ENCODE peak calls at places on chromosomes 3 and 15, in eight cellular contexts. One of them, this sample, is unnamed.

GRCh38 chr3:133943639-133944131 is 48.0 kb upstream of the RAB6B start:
- DNase-seq in tibial artery: peak; percentile 55
- DNase-seq in A549: peak; percentile 63
- DNase-seq in AG04450: peak; percentile 87
- DNase-seq in heart left ventricle: no peak
- DNase-seq in bronchial epithelial cell: peak; percentile 93
- DNase-seq in psoas muscle: no peak
- DNase-seq in fibroblast of mammary gland: peak; percentile 89
- DNase-seq in this sample: peak; percentile 91

GRCh38 chr3:13841826-13842225 is 38.0 kb downstream of the WNT7A start:
- DNase-seq in bronchial epithelial cell: no peak
- DNase-seq in fibroblast of mammary gland: no peak
- DNase-seq in AG04450: no peak
- DNase-seq in A549: no peak
- DNase-seq in tibial artery: no peak
- DNase-seq in psoas muscle: no peak
- DNase-seq in heart left ventricle: no peak
- DNase-seq in this sample: no peak

GRCh38 chr3:142263126-142263525 is 37.7 kb upstream of the GK5 start:
- DNase-seq in A549: no peak
- DNase-seq in AG04450: no peak
- DNase-seq in fibroblast of mammary gland: no peak
- DNase-seq in heart left ventricle: no peak
- DNase-seq in bronchial epithelial cell: peak; percentile 55
- DNase-seq in tibial artery: no peak
- DNase-seq in psoas muscle: no peak
- DNase-seq in this sample: peak; percentile 35

GRCh38 chr15:86654501-86654900 is 574.8 kb downstream of the AGBL1 start:
- DNase-seq in tibial artery: no peak
- DNase-seq in heart left ventricle: no peak
- DNase-seq in AG04450: no peak
- DNase-seq in bronchial epithelial cell: no peak
- DNase-seq in fibroblast of mammary gland: no peak
- DNase-seq in psoas muscle: no peak
- DNase-seq in A549: no peak
- DNase-seq in this sample: no peak

GRCh38 chr15:44275431-44275830 is 13.1 kb upstream of the GOLM2 start:
- DNase-seq in bronchial epithelial cell: no peak
- DNase-seq in psoas muscle: no peak
- DNase-seq in tibial artery: no peak
- DNase-seq in fibroblast of mammary gland: no peak
- DNase-seq in heart left ventricle: no peak
- DNase-seq in A549: no peak
- DNase-seq in AG04450: no peak
- DNase-seq in this sample: no peak

GRCh38 chr3:10228248-10228950 is 19.9 kb upstream of the TATDN2 start:
- DNase-seq in heart left ventricle: no peak
- DNase-seq in fibroblast of mammary gland: no peak
- DNase-seq in psoas muscle: no peak
- DNase-seq in AG04450: no peak
- DNase-seq in tibial artery: no peak
- DNase-seq in bronchial epithelial cell: peak; percentile 52
- DNase-seq in A549: no peak
- DNase-seq in this sample: peak; percentile 50

GRCh38 chr3:124841517-124841916 is 45.6 kb downstream of the ITGB5 start:
- DNase-seq in A549: no peak
- DNase-seq in tibial artery: no peak
- DNase-seq in psoas muscle: no peak
- DNase-seq in fibroblast of mammary gland: no peak
- DNase-seq in AG04450: no peak
- DNase-seq in heart left ventricle: no peak
- DNase-seq in bronchial epithelial cell: no peak
- DNase-seq in this sample: no peak

GRCh38 chr3:22372292-22372949 is 621.4 kb upstream of the ZNF385D start:
- DNase-seq in psoas muscle: no peak
- DNase-seq in tibial artery: no peak
- DNase-seq in heart left ventricle: no peak
- DNase-seq in fibroblast of mammary gland: no peak
- DNase-seq in AG04450: no peak
- DNase-seq in bronchial epithelial cell: no peak
- DNase-seq in A549: no peak
- DNase-seq in this sample: no peak

GRCh38 chr3:190092250-190092649 is 28.4 kb downstream of the P3H2 start:
- DNase-seq in A549: no peak
- DNase-seq in AG04450: peak; percentile 59
- DNase-seq in heart left ventricle: no peak
- DNase-seq in bronchial epithelial cell: peak; percentile 55
- DNase-seq in psoas muscle: no peak
- DNase-seq in fibroblast of mammary gland: peak; percentile 71
- DNase-seq in tibial artery: no peak
- DNase-seq in this sample: peak; percentile 76

GRCh38 chr3:152173627-152174026 is 95.1 kb upstream of the MBNL1 start:
- DNase-seq in tibial artery: no peak
- DNase-seq in A549: no peak
- DNase-seq in heart left ventricle: no peak
- DNase-seq in bronchial epithelial cell: no peak
- DNase-seq in AG04450: no peak
- DNase-seq in fibroblast of mammary gland: peak; percentile 11
- DNase-seq in psoas muscle: no peak
- DNase-seq in this sample: peak; percentile 29

GRCh38 chr15:90478981-90479481 is 50.7 kb upstream of the CRTC3 start:
- DNase-seq in fibroblast of mammary gland: no peak
- DNase-seq in psoas muscle: no peak
- DNase-seq in tibial artery: no peak
- DNase-seq in AG04450: no peak
- DNase-seq in bronchial epithelial cell: no peak
- DNase-seq in heart left ventricle: no peak
- DNase-seq in A549: no peak
- DNase-seq in this sample: no peak

GRCh38 chr3:135646873-135647272 is 318.7 kb upstream of the PPP2R3A start:
- DNase-seq in heart left ventricle: no peak
- DNase-seq in psoas muscle: no peak
- DNase-seq in A549: no peak
- DNase-seq in AG04450: no peak
- DNase-seq in bronchial epithelial cell: no peak
- DNase-seq in fibroblast of mammary gland: no peak
- DNase-seq in tibial artery: no peak
- DNase-seq in this sample: no peak

GRCh38 chr15:57866149-57866736 is 159.7 kb downstream of the POLR2M start:
- DNase-seq in AG04450: no peak
- DNase-seq in bronchial epithelial cell: peak; percentile 47
- DNase-seq in A549: peak; percentile 58
- DNase-seq in fibroblast of mammary gland: peak; percentile 47
- DNase-seq in tibial artery: no peak
- DNase-seq in heart left ventricle: peak; percentile 28
- DNase-seq in psoas muscle: peak; percentile 44
- DNase-seq in this sample: peak; percentile 77

GRCh38 chr15:63048986-63049665 is 6.6 kb downstream of the TPM1 start:
- DNase-seq in fibroblast of mammary gland: peak; percentile 47
- DNase-seq in heart left ventricle: peak; percentile 59
- DNase-seq in AG04450: no peak
- DNase-seq in A549: peak; percentile 85
- DNase-seq in bronchial epithelial cell: peak; percentile 46
- DNase-seq in tibial artery: no peak
- DNase-seq in psoas muscle: peak; percentile 43
- DNase-seq in this sample: peak; percentile 61

GRCh38 chr3:114411811-114412803 is 118.3 kb downstream of the TIGIT start:
- DNase-seq in heart left ventricle: peak; percentile 8
- DNase-seq in psoas muscle: peak; percentile 26
- DNase-seq in A549: peak; percentile 50
- DNase-seq in bronchial epithelial cell: peak; percentile 78
- DNase-seq in AG04450: no peak
- DNase-seq in fibroblast of mammary gland: peak; percentile 90
- DNase-seq in tibial artery: no peak
- DNase-seq in this sample: peak; percentile 49

GRCh38 chr15:90306560-90306959 is 41.1 kb downstream of the NGRN start:
- DNase-seq in fibroblast of mammary gland: no peak
- DNase-seq in AG04450: no peak
- DNase-seq in A549: no peak
- DNase-seq in psoas muscle: no peak
- DNase-seq in heart left ventricle: no peak
- DNase-seq in tibial artery: no peak
- DNase-seq in bronchial epithelial cell: no peak
- DNase-seq in this sample: no peak

GRCh38 chr15:70792171-70792573 is 28.8 kb upstream of the UACA start:
- DNase-seq in heart left ventricle: no peak
- DNase-seq in AG04450: no peak
- DNase-seq in A549: peak; percentile 80
- DNase-seq in psoas muscle: no peak
- DNase-seq in bronchial epithelial cell: peak; percentile 46
- DNase-seq in fibroblast of mammary gland: peak; percentile 83
- DNase-seq in tibial artery: no peak
- DNase-seq in this sample: peak; percentile 81

GRCh38 chr3:149378420-149379388 is 1.3 kb upstream of the TM4SF1 start:
- DNase-seq in A549: no peak
- DNase-seq in heart left ventricle: no peak
- DNase-seq in AG04450: no peak
- DNase-seq in bronchial epithelial cell: no peak
- DNase-seq in tibial artery: no peak
- DNase-seq in fibroblast of mammary gland: no peak
- DNase-seq in psoas muscle: no peak
- DNase-seq in this sample: no peak

GRCh38 chr3:170852307-170852706 is 17.7 kb downstream of the RPL22L1 start:
- DNase-seq in fibroblast of mammary gland: no peak
- DNase-seq in heart left ventricle: no peak
- DNase-seq in AG04450: no peak
- DNase-seq in tibial artery: no peak
- DNase-seq in psoas muscle: no peak
- DNase-seq in bronchial epithelial cell: no peak
- DNase-seq in A549: no peak
- DNase-seq in this sample: no peak

GRCh38 chr3:180416111-180416541 is 185.8 kb upstream of the TTC14 start:
- DNase-seq in psoas muscle: no peak
- DNase-seq in fibroblast of mammary gland: no peak
- DNase-seq in heart left ventricle: no peak
- DNase-seq in A549: no peak
- DNase-seq in bronchial epithelial cell: peak; percentile 51
- DNase-seq in AG04450: no peak
- DNase-seq in tibial artery: no peak
- DNase-seq in this sample: no peak

GRCh38 chr15:34892963-34893591 is 76.5 kb downstream of the AQR start:
- DNase-seq in bronchial epithelial cell: no peak
- DNase-seq in psoas muscle: no peak
- DNase-seq in A549: no peak
- DNase-seq in fibroblast of mammary gland: no peak
- DNase-seq in AG04450: no peak
- DNase-seq in heart left ventricle: no peak
- DNase-seq in tibial artery: no peak
- DNase-seq in this sample: no peak

DNA sequence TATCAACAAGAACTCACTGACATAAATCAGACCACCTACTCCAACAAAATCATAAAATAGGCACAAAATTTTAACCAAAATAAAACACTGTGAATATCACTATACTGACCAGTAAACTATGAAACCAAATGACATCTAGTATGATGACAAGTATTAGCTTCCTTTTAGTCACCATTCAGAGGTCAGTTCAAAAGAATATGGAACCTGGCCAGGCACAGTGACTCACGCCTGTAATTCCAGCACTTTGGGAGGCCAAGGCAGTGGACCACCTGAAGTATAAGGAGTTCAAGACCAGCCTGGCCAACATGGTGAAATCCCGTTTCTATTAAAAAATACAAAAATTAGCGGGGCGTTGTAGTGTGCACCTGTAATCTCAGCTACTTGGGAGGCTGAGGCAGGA is 65.8 kb downstream of the SMARCC1 start:
- DNase-seq in heart left ventricle: no peak
- DNase-seq in A549: peak; percentile 20
- DNase-seq in psoas muscle: peak; percentile 44
- DNase-seq in fibroblast of mammary gland: peak; percentile 84
- DNase-seq in AG04450: no peak
- DNase-seq in tibial artery: no peak
- DNase-seq in bronchial epithelial cell: peak; percentile 53
- DNase-seq in this sample: peak; percentile 50
- H3K4me3 ChIP-seq in heart left ventricle: no peak overlapping the region
- H3K4me3 ChIP-seq in A549: no peak overlapping the region
- H3K4me3 ChIP-seq in psoas muscle: no peak overlapping the region
- H3K4me3 ChIP-seq in fibroblast of mammary gland: no peak overlapping the region
- H3K4me3 ChIP-seq in AG04450: no peak overlapping the region
- H3K4me3 ChIP-seq in tibial artery: no peak overlapping the region
- H3K4me3 ChIP-seq in bronchial epithelial cell: no peak overlapping the region
- H3K4me3 ChIP-seq in this sample: no peak overlapping the region

GRCh38 chr15:40894689-40895308 is 549 bp downstream of the VPS18 start:
- DNase-seq in tibial artery: no peak
- DNase-seq in heart left ventricle: no peak
- DNase-seq in A549: peak; percentile 73
- DNase-seq in fibroblast of mammary gland: peak; percentile 80
- DNase-seq in psoas muscle: peak; percentile 62
- DNase-seq in AG04450: peak; percentile 66
- DNase-seq in bronchial epithelial cell: peak; percentile 67
- DNase-seq in this sample: peak; percentile 76
- TF ChIP-seq CTCF in tibial artery: peak; percentile 31
- TF ChIP-seq CTCF in heart left ventricle: peak; percentile 26
- TF ChIP-seq CTCF in A549: peak; percentile 20
- TF ChIP-seq CTCF in fibroblast of mammary gland: peak; percentile 55
- TF ChIP-seq CTCF in psoas muscle: peak; percentile 43
- TF ChIP-seq CTCF in AG04450: peak; percentile 72
- TF ChIP-seq CTCF in bronchial epithelial cell: peak; percentile 68
- TF ChIP-seq CTCF in this sample: peak; percentile 76

GRCh38 chr3:27633224-27633545 is 88.9 kb downstream of the EOMES start:
- DNase-seq in A549: no peak
- DNase-seq in AG04450: no peak
- DNase-seq in heart left ventricle: peak; percentile 18
- DNase-seq in tibial artery: peak; percentile 68
- DNase-seq in bronchial epithelial cell: peak; percentile 45
- DNase-seq in fibroblast of mammary gland: peak; percentile 63
- DNase-seq in psoas muscle: no peak
- DNase-seq in this sample: peak; percentile 76
- H3K4me3 ChIP-seq in A549: peak overlapping the region; percentile 53
- H3K4me3 ChIP-seq in AG04450: peak overlapping the region; percentile 62
- H3K4me3 ChIP-seq in heart left ventricle: peak overlapping the region; percentile 64
- H3K4me3 ChIP-seq in tibial artery: peak overlapping the region; percentile 65
- H3K4me3 ChIP-seq in bronchial epithelial cell: peak overlapping the region; percentile 60
- H3K4me3 ChIP-seq in fibroblast of mammary gland: peak overlapping the region; percentile 46
- H3K4me3 ChIP-seq in psoas muscle: peak overlapping the region; percentile 67
- H3K4me3 ChIP-seq in this sample: peak overlapping the region; percentile 55

GRCh38 chr3:139558351-139559170 is 19.0 kb upstream of the RBP1 start:
- DNase-seq in psoas muscle: no peak
- DNase-seq in bronchial epithelial cell: peak; percentile 38
- DNase-seq in heart left ventricle: no peak
- DNase-seq in AG04450: no peak
- DNase-seq in fibroblast of mammary gland: no peak
- DNase-seq in A549: no peak
- DNase-seq in tibial artery: no peak
- DNase-seq in this sample: no peak
- TF ChIP-seq CTCF in psoas muscle: no peak
- TF ChIP-seq CTCF in bronchial epithelial cell: no peak
- TF ChIP-seq CTCF in heart left ventricle: no peak
- TF ChIP-seq CTCF in AG04450: no peak
- TF ChIP-seq CTCF in fibroblast of mammary gland: no peak
- TF ChIP-seq CTCF in A549: no peak
- TF ChIP-seq CTCF in tibial artery: no peak
- TF ChIP-seq CTCF in this sample: no peak

DNA sequence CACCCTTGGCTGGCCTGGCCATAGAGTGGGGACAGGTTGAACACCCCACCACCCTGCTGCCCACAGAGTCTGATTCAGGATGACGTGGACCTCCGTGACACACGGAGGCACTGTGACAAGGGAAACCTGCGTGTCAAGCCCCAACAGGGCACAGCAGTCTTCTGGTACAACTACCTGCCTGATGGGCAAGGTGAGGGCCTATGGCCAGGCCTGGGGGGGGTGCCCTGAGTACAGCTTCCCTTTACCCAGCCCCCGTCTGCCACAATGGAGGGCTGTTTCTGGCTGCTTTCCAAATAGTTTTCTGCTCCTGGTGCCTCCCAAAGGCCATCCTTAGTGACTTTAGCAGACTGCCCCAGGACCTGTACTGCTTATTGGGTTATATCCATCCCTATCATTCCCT is 1.2 kb upstream of the WDR6 start:
- DNase-seq in heart left ventricle: no peak
- DNase-seq in psoas muscle: no peak
- DNase-seq in A549: no peak
- DNase-seq in fibroblast of mammary gland: no peak
- DNase-seq in AG04450: no peak
- DNase-seq in bronchial epithelial cell: no peak
- DNase-seq in tibial artery: no peak
- DNase-seq in this sample: no peak
- H3K4me3 ChIP-seq in heart left ventricle: peak overlapping the region; percentile 69
- H3K4me3 ChIP-seq in psoas muscle: peak overlapping the region; percentile 87
- H3K4me3 ChIP-seq in A549: peak overlapping the region; percentile 100
- H3K4me3 ChIP-seq in fibroblast of mammary gland: no peak overlapping the region
- H3K4me3 ChIP-seq in AG04450: peak overlapping the region; percentile 93
- H3K4me3 ChIP-seq in bronchial epithelial cell: peak overlapping the region; percentile 83
- H3K4me3 ChIP-seq in tibial artery: peak overlapping the region; percentile 72
- H3K4me3 ChIP-seq in this sample: peak overlapping the region; percentile 88

This sample was measured in cardiac fibroblast.